ENCODE peak calls at places on chromosomes 4 and X, in ten cellular contexts. V is activated T-helper 1 cell treated with anti-CD3 and anti-CD28 coated beads, Interleukin-2, amount 50 U/mL, for 16 hours; T is activated CD4-positive, CD25-positive, alpha-beta regulatory T cell treated with anti-CD3 and anti-CD28 coated beads, Interleukin-2, amount 50 U/mL, for 16 hours; I is Daoy; N is lower leg skin; M is activated CD8-positive, alpha-beta memory T cell treated with anti-CD3 and anti-CD28 coated beads for 1 hour; Y is thoracic aorta; O is stimulated activated CD8-positive, alpha-beta memory T cell treated with anti-CD3 and anti-CD28 coated beads, Interleukin-15, amount 100 ng/mL, for 1 hour; X is NCI-H2227 treated with DMSO at 0.1 percent for 48 hours; L is GDM1. B is an unnamed sample.

GRCh38 chr4:87911252-87911774 is 64.2 kb upstream of the SPP1 start:
- DNase-seq in V (no peak), T (no peak), I (no peak), N (no peak), M (no peak), Y (no peak), O (no peak), X (no peak), L (no peak), B (no peak)

GRCh38 chrX:111244238-111244750 is 26.0 kb downstream of the CAPN6 start:
- DNase-seq in V (no peak), T (no peak), I (peak), N (no peak), M (no peak), Y (no peak), O (no peak), X (peak), L (no peak), B (no peak)

GRCh38 chr4:81227968-81228367 is 12.9 kb upstream of the PRKG2 start:
- DNase-seq in V (no peak), T (no peak), I (no peak), N (no peak), M (no peak), Y (no peak), O (no peak), X (no peak), L (no peak), B (no peak)

GRCh38 chrX:18900401-18900976 is 83.4 kb downstream of the PHKA2 start:
- DNase-seq in V (no peak), T (no peak), I (no peak), N (no peak), M (no peak), Y (no peak), O (no peak), X (no peak), L (no peak), B (no peak)

GRCh38 chr4:143357161-143357845 is 20.6 kb downstream of the GAB1 start:
- DNase-seq in V (no peak), T (no peak), I (no peak), N (no peak), M (no peak), Y (no peak), O (no peak), X (no peak), L (no peak), B (no peak)

GRCh38 chr4:96149911-96150310 is 310.0 kb downstream of the PDHA2 start:
- DNase-seq in V (no peak), T (no peak), I (no peak), N (no peak), M (no peak), Y (no peak), O (no peak), X (no peak), L (no peak), B (no peak)

GRCh38 chr4:98722000-98722399 is 63.6 kb upstream of the TSPAN5 start:
- DNase-seq in V (no peak), T (no peak), I (no peak), N (no peak), M (no peak), Y (no peak), O (no peak), X (peak), L (no peak), B (no peak)

GRCh38 chr4:135073389-135073788 is 871.8 kb upstream of the PABPC4L start:
- DNase-seq in V (no peak), T (no peak), I (no peak), N (no peak), M (no peak), Y (no peak), O (no peak), X (no peak), L (no peak), B (no peak)

GRCh38 chr4:155667538-155668511 is 1.2 kb downstream of the GUCY1A1 start:
- DNase-seq in V (no peak), T (no peak), I (peak), N (peak), M (no peak), Y (no peak), O (no peak), X (peak), L (peak), B (no peak)

GRCh38 chr4:110533590-110533910 is 57.6 kb downstream of the ENPEP start:
- DNase-seq in V (no peak), T (no peak), I (no peak), N (no peak), M (no peak), Y (no peak), O (no peak), X (no peak), L (no peak), B (no peak)

GRCh38 chr4:36026348-36026747 is 218.0 kb downstream of the ARAP2 start:
- DNase-seq in V (no peak), T (no peak), I (no peak), N (no peak), M (no peak), Y (no peak), O (no peak), X (no peak), L (no peak), B (no peak)

GRCh38 chr4:78532046-78532445 is 19.5 kb upstream of the ANXA3 start:
- DNase-seq in V (no peak), T (no peak), I (no peak), N (no peak), M (no peak), Y (no peak), O (no peak), X (no peak), L (no peak), B (no peak)

GRCh38 chr4:163755013-163755412 is 260.5 kb downstream of the TMA16 start:
- DNase-seq in V (no peak), T (no peak), I (no peak), N (no peak), M (no peak), Y (no peak), O (no peak), X (no peak), L (no peak), B (no peak)

GRCh38 chrX:19636989-19637388 is 121.7 kb upstream of the MAP3K15 start:
- DNase-seq in V (no peak), T (no peak), I (no peak), N (no peak), M (no peak), Y (no peak), O (no peak), X (no peak), L (no peak), B (no peak)

GRCh38 chrX:64204701-64205440 is 637 bp downstream of the AMER1 start:
- DNase-seq in V (peak), T (no peak), I (peak), N (no peak), M (no peak), Y (no peak), O (no peak), X (peak), L (no peak), B (peak)

GRCh38 chr4:147078875-147079658 is 133.4 kb upstream of the TTC29 start:
- DNase-seq in V (no peak), T (no peak), I (peak), N (no peak), M (no peak), Y (no peak), O (no peak), X (no peak), L (no peak), B (no peak)

GRCh38 chr4:40309250-40309774 is 25.8 kb upstream of the CHRNA9 start:
- DNase-seq in V (peak), T (peak), I (peak), N (peak), M (peak), Y (peak), O (peak), X (no peak), L (no peak), B (no peak)

GRCh38 chr4:54254116-54254914 is 25.2 kb downstream of the PDGFRA start:
- DNase-seq in V (no peak), T (no peak), I (no peak), N (no peak), M (no peak), Y (no peak), O (no peak), X (no peak), L (no peak), B (no peak)

GRCh38 chr4:150082241-150082640 is 4.0 kb downstream of the DCLK2 start:
- DNase-seq in V (no peak), T (no peak), I (no peak), N (no peak), M (no peak), Y (no peak), O (no peak), X (no peak), L (no peak), B (no peak)

GRCh38 chrX:73267206-73267605 is 52.6 kb upstream of the NAP1L2 start:
- DNase-seq in V (no peak), T (no peak), I (no peak), N (no peak), M (no peak), Y (no peak), O (no peak), X (no peak), L (no peak), B (no peak)

GRCh38 chrX:30751497-30751896 is 98.3 kb downstream of the GK start:
- DNase-seq in V (no peak), T (no peak), I (peak), N (no peak), M (no peak), Y (no peak), O (no peak), X (no peak), L (no peak), B (no peak)

GRCh38 chr4:120658772-120659171 is 263.8 kb downstream of the PRDM5 start:
- DNase-seq in V (no peak), T (no peak), I (no peak), N (no peak), M (no peak), Y (no peak), O (no peak), X (no peak), L (no peak), B (no peak)

GRCh38 chr4:8940792-8941491 is 69.3 kb upstream of the HMX1 start:
- DNase-seq in V (no peak), T (no peak), I (peak), N (no peak), M (no peak), Y (no peak), O (no peak), X (no peak), L (no peak), B (no peak)

GRCh38 chrX:102696303-102696702 is 15.9 kb upstream of the GPRASP2 start:
- DNase-seq in V (no peak), T (no peak), I (no peak), N (no peak), M (no peak), Y (no peak), O (no peak), X (no peak), L (no peak), B (no peak)

GRCh38 chr4:103008875-103009729 is 10.4 kb downstream of the SLC9B1 start:
- DNase-seq in V (no peak), T (no peak), I (peak), N (no peak), M (no peak), Y (no peak), O (no peak), X (peak), L (peak), B (no peak)

B was measured in cortex of kidney.